ENCODE peak calls at places on chromosome 4, in eight cellular contexts. K is K562, C is tibial artery, H is Karpas-422, F is ovary, Z is adipocyte, R is mesenchymal stem cell, N is heart left ventricle. S is an unnamed sample.

GRCh38 chr4:183097251-183098079 is 1.6 kb upstream of the WWC2 start:
- DNase-seq in K (no peak), C (peak; percentile 65), H (no peak), F (no peak), Z (no peak), R (peak; percentile 56), N (peak; percentile 19), S (no peak)

GRCh38 chr4:37631551-37631950 is 54.6 kb downstream of the RELL1 start:
- DNase-seq in K (no peak), C (no peak), H (no peak), F (peak; percentile 94), Z (peak; percentile 82), R (no peak), N (no peak), S (peak; percentile 85)

GRCh38 chr4:134408897-134409296 is 207.3 kb upstream of the PABPC4L start:
- DNase-seq in K (no peak), C (no peak), H (no peak), F (no peak), Z (no peak), R (no peak), N (no peak), S (no peak)

GRCh38 chr4:185238261-185238681 is 28.9 kb downstream of the SNX25 start:
- DNase-seq in K (no peak), C (no peak), H (no peak), F (no peak), Z (peak; percentile 76), R (peak; percentile 77), N (no peak), S (no peak)

GRCh38 chr4:78155616-78156105 is 98.5 kb downstream of the FRAS1 start:
- DNase-seq in K (no peak), C (no peak), H (no peak), F (no peak), Z (no peak), R (no peak), N (no peak), S (no peak)

GRCh38 chr4:8240211-8241041 is 29.1 kb upstream of the HTRA3 start:
- DNase-seq in K (no peak), C (no peak), H (no peak), F (no peak), Z (no peak), R (no peak), N (no peak), S (no peak)

GRCh38 chr4:101393256-101393655 is 45.9 kb upstream of the PPP3CA start:
- DNase-seq in K (no peak), C (no peak), H (no peak), F (no peak), Z (peak; percentile 59), R (no peak), N (no peak), S (no peak)

GRCh38 chr4:73731968-73732610 is 8.3 kb upstream of the CXCL8 start:
- DNase-seq in K (no peak), C (no peak), H (no peak), F (no peak), Z (no peak), R (peak; percentile 26), N (no peak), S (no peak)

GRCh38 chr4:14529653-14530052 is 472.6 kb upstream of the CPEB2 start:
- DNase-seq in K (no peak), C (no peak), H (no peak), F (no peak), Z (peak; percentile 55), R (peak; percentile 57), N (no peak), S (peak; percentile 17)

GRCh38 chr4:118920247-118920646 is 31.6 kb downstream of the SYNPO2 start:
- DNase-seq in K (no peak), C (peak; percentile 76), H (no peak), F (no peak), Z (no peak), R (no peak), N (peak; percentile 39), S (peak; percentile 61)

GRCh38 chr4:54924891-54925290 is 200.5 kb downstream of the KDR start:
- DNase-seq in K (no peak), C (no peak), H (no peak), F (no peak), Z (no peak), R (no peak), N (no peak), S (no peak)

GRCh38 chr4:76203541-76203940 is 10.1 kb downstream of the SCARB2 start:
- DNase-seq in K (no peak), C (no peak), H (no peak), F (no peak), Z (no peak), R (no peak), N (no peak), S (no peak)

GRCh38 chr4:123599920-123600394 is 203.4 kb downstream of the SPRY1 start:
- DNase-seq in K (peak; percentile 93), C (peak; percentile 73), H (no peak), F (peak; percentile 77), Z (peak; percentile 15), R (peak; percentile 82), N (peak; percentile 77), S (peak; percentile 27)

GRCh38 chr4:94504545-94504944 is 52.8 kb downstream of the PDLIM5 start:
- DNase-seq in K (no peak), C (no peak), H (no peak), F (no peak), Z (peak; percentile 88), R (peak; percentile 48), N (no peak), S (peak; percentile 33)

GRCh38 chr4:107838138-107838618 is 13.4 kb downstream of the SGMS2 start:
- DNase-seq in K (no peak), C (no peak), H (no peak), F (no peak), Z (peak; percentile 72), R (no peak), N (no peak), S (no peak)

GRCh38 chr4:160592258-160592657 is 1489.4 kb downstream of the RAPGEF2 start:
- DNase-seq in K (no peak), C (no peak), H (no peak), F (no peak), Z (no peak), R (no peak), N (no peak), S (no peak)

GRCh38 chr4:141013899-141014298 is 119.4 kb downstream of the RNF150 start:
- DNase-seq in K (no peak), C (no peak), H (no peak), F (no peak), Z (no peak), R (no peak), N (no peak), S (no peak)

GRCh38 chr4:136731025-136731424 is 801.3 kb downstream of the PCDH18 start:
- DNase-seq in K (no peak), C (no peak), H (no peak), F (no peak), Z (peak; percentile 56), R (no peak), N (no peak), S (no peak)

GRCh38 chr4:55920571-55920970 is 28.2 kb upstream of the CEP135 start:
- DNase-seq in K (no peak), C (no peak), H (no peak), F (no peak), Z (no peak), R (no peak), N (no peak), S (no peak)

GRCh38 chr4:26858947-26859401 is 1.7 kb upstream of the STIM2 start:
- DNase-seq in K (peak; percentile 40), C (no peak), H (no peak), F (no peak), Z (no peak), R (peak; percentile 86), N (no peak), S (no peak)

GRCh38 chr4:8084031-8084660 is 74.5 kb downstream of the ABLIM2 start:
- DNase-seq in K (no peak), C (no peak), H (no peak), F (no peak), Z (no peak), R (no peak), N (no peak), S (no peak)

GRCh38 chr4:187477224-187477623 is 518.3 kb upstream of the ZFP42 start:
- DNase-seq in K (no peak), C (no peak), H (no peak), F (no peak), Z (no peak), R (no peak), N (no peak), S (no peak)

GRCh38 chr4:109821186-109821585 is 5.6 kb downstream of the GAR1 start:
- DNase-seq in K (no peak), C (no peak), H (no peak), F (no peak), Z (no peak), R (no peak), N (no peak), S (no peak)
- H3K36me3 ChIP-seq in K (peaks cover 93% of the 10 kb centered on the region), C (peaks cover 29% of the 10 kb centered on the region), H (peaks cover 64% of the 10 kb centered on the region), F (no peaks in the 10 kb centered on the region), Z (peaks cover 50% of the 10 kb centered on the region), R (peaks cover 14% of the 10 kb centered on the region), N (peaks cover 10% of the 10 kb centered on the region), S (peaks cover 49% of the 10 kb centered on the region)

GRCh38 chr4:6390357-6390756 is 82.1 kb downstream of the PPP2R2C start:
- DNase-seq in K (peak; percentile 20), C (no peak), H (no peak), F (no peak), Z (peak; percentile 4), R (no peak), N (peak; percentile 36), S (no peak)
- H3K4me3 ChIP-seq in K (no peak overlapping the region), C (no peak overlapping the region), H (no peak overlapping the region), F (no peak overlapping the region), Z (no peak overlapping the region), R (no peak overlapping the region), N (no peak overlapping the region), S (no peak overlapping the region)

GRCh38 chr4:67727124-67727850 is 26.3 kb upstream of the UBA6 start:
- DNase-seq in K (peak; percentile 41), C (no peak), H (no peak), F (no peak), Z (no peak), R (peak; percentile 73), N (no peak), S (peak; percentile 83)
- H3K4me1 ChIP-seq in K (peaks cover 21% of the 10 kb centered on the region), C (no peaks in the 10 kb centered on the region), H (no peaks in the 10 kb centered on the region), F (no peaks in the 10 kb centered on the region), Z (peaks cover 18% of the 10 kb centered on the region), R (no peaks in the 10 kb centered on the region), N (no peaks in the 10 kb centered on the region), S (no peaks in the 10 kb centered on the region)

GRCh38 chr4:147944670-147945260 is 212.9 kb downstream of the ARHGAP10 start:
- DNase-seq in K (no peak), C (no peak), H (no peak), F (no peak), Z (no peak), R (no peak), N (no peak), S (no peak)
- H3K36me3 ChIP-seq in K (no peaks in the 10 kb centered on the region), C (peaks cover 64% of the 10 kb centered on the region), H (no peaks in the 10 kb centered on the region), F (no peaks in the 10 kb centered on the region), Z (peaks cover 61% of the 10 kb centered on the region), R (peaks cover 3% of the 10 kb centered on the region), N (peaks cover 2% of the 10 kb centered on the region), S (no peaks in the 10 kb centered on the region)

S was measured in cardiac muscle cell.